ENCODE peak calls at places on chromosome 2, in seven cellular contexts. X is tibial artery, G is upper lobe of right lung, T is cardiac muscle cell, N is psoas muscle, L is GM23248, H is stomach. C is an unnamed sample.

GRCh38 chr2:241496003-241496707 is 12.2 kb downstream of the STK25 start:
- DNase-seq in H (no peak), N (no peak), G (peak; percentile 57), T (no peak), L (no peak), X (peak; percentile 51), C (no peak)

GRCh38 chr2:150020937-150021673 is 433.5 kb upstream of the MMADHC start:
- DNase-seq in G (no peak), N (no peak), L (no peak), T (no peak), H (no peak), X (no peak), C (no peak)

GRCh38 chr2:60385648-60386047 is 167.8 kb downstream of the BCL11A start:
- DNase-seq in N (no peak), G (no peak), L (peak; percentile 43), H (no peak), T (peak; percentile 17), X (no peak), C (no peak)

GRCh38 chr2:222572761-222573174 is 83.1 kb downstream of the FARSB start:
- DNase-seq in L (peak; percentile 44), X (no peak), H (no peak), N (no peak), G (no peak), T (peak; percentile 75), C (no peak)

GRCh38 chr2:5788447-5788846 is 96.3 kb downstream of the SOX11 start:
- DNase-seq in L (no peak), N (no peak), X (no peak), T (no peak), H (no peak), G (no peak), C (no peak)

GRCh38 chr2:174166261-174166660 is 82.1 kb downstream of the OLA1 start:
- DNase-seq in T (no peak), G (no peak), L (no peak), N (no peak), X (no peak), H (no peak), C (no peak)

GRCh38 chr2:232525796-232526195 is at the start of gene CHRND:
- DNase-seq in L (peak; percentile 40), N (peak; percentile 81), H (no peak), T (peak; percentile 30), G (no peak), X (no peak), C (no peak)

GRCh38 chr2:140791802-140792201 is 1339.0 kb downstream of the LRP1B start:
- DNase-seq in X (no peak), G (no peak), L (no peak), T (no peak), N (no peak), H (no peak), C (no peak)

GRCh38 chr2:238886453-238887094 is 38.7 kb downstream of the TWIST2 start:
- DNase-seq in T (no peak), L (peak; percentile 81), H (no peak), G (no peak), X (no peak), N (no peak), C (no peak)

GRCh38 chr2:237171895-237172294 is 86.2 kb downstream of the COPS8 start:
- DNase-seq in H (no peak), X (no peak), T (no peak), G (no peak), N (no peak), L (no peak), C (no peak)

GRCh38 chr2:18976112-18976961 is 382.1 kb downstream of the OSR1 start:
- DNase-seq in L (peak; percentile 90), G (no peak), T (peak; percentile 83), H (no peak), X (no peak), N (no peak), C (peak; percentile 76)

GRCh38 chr2:109448946-109449788 is 164.6 kb downstream of the SEPTIN10 start:
- DNase-seq in H (peak; percentile 63), L (no peak), X (peak; percentile 85), T (peak; percentile 10), G (peak; percentile 77), N (peak; percentile 74), C (no peak)

GRCh38 chr2:203453858-203454451 is 81.1 kb downstream of the RAPH1 start:
- DNase-seq in T (peak; percentile 78), G (no peak), X (no peak), N (no peak), H (no peak), L (peak; percentile 73), C (peak; percentile 71)

GRCh38 chr2:13745324-13745723 is 887.2 kb upstream of the LRATD1 start:
- DNase-seq in X (no peak), H (peak; percentile 53), G (no peak), L (no peak), N (no peak), T (no peak), C (no peak)

GRCh38 chr2:120736202-120736954 is 710 bp downstream of the GLI2 start:
- DNase-seq in H (peak; percentile 25), T (no peak), G (no peak), N (no peak), L (peak; percentile 70), X (peak; percentile 79), C (no peak)

GRCh38 chr2:197264332-197264731 is 46.2 kb downstream of the ANKRD44 start:
- DNase-seq in G (no peak), N (no peak), X (no peak), T (no peak), H (no peak), L (no peak), C (no peak)
- H3K4me1 ChIP-seq in G (peaks cover 34% of the 10 kb centered on the region), N (no peaks in the 10 kb centered on the region), X (peaks cover 38% of the 10 kb centered on the region), T (no peaks in the 10 kb centered on the region), H (no peaks in the 10 kb centered on the region), L (peaks cover 7% of the 10 kb centered on the region), C (peaks cover 31% of the 10 kb centered on the region)

GRCh38 chr2:10632230-10632629 is 57.5 kb downstream of the NOL10 start:
- DNase-seq in N (no peak), L (no peak), T (no peak), X (no peak), H (no peak), G (no peak), C (no peak)

GRCh38 chr2:10635430-10635829 is 54.3 kb downstream of the NOL10 start:
- DNase-seq in T (peak; percentile 31), X (no peak), H (no peak), G (no peak), N (no peak), L (no peak), C (no peak)

GRCh38 chr2:10629819-10630532 is 59.8 kb downstream of the NOL10 start:
- DNase-seq in G (no peak), N (no peak), H (no peak), L (no peak), T (no peak), X (no peak), C (no peak)

GRCh38 chr2:10634495-10634894 is 55.3 kb downstream of the NOL10 start:
- DNase-seq in T (no peak), N (no peak), L (no peak), H (no peak), G (no peak), X (no peak), C (no peak)

GRCh38 chr2:10631405-10631804 is 58.4 kb downstream of the NOL10 start:
- DNase-seq in T (peak; percentile 9), H (no peak), X (no peak), L (no peak), N (no peak), G (no peak), C (no peak)
- H3K36me3 ChIP-seq in T (peaks cover 5% of the 10 kb centered on the region), H (peaks cover 4% of the 10 kb centered on the region), X (peaks cover 26% of the 10 kb centered on the region), L (peaks cover 5% of the 10 kb centered on the region), N (peaks cover 44% of the 10 kb centered on the region), G (peaks cover 24% of the 10 kb centered on the region), C (peaks cover 49% of the 10 kb centered on the region)

GRCh38 chr2:70101174-70101573 is 13.9 kb downstream of the PCBP1 start:
- DNase-seq in G (no peak), H (no peak), N (no peak), X (peak; percentile 10), T (no peak), L (no peak), C (no peak)

GRCh38 chr2:70103531-70104061 is 16.3 kb downstream of the PCBP1 start:
- DNase-seq in N (no peak), T (no peak), X (peak; percentile 15), L (no peak), H (no peak), G (no peak), C (peak; percentile 69)

GRCh38 chr2:70099270-70099669 is 12.0 kb downstream of the PCBP1 start:
- DNase-seq in T (no peak), N (no peak), X (no peak), L (no peak), G (no peak), H (no peak), C (no peak)

DNA sequence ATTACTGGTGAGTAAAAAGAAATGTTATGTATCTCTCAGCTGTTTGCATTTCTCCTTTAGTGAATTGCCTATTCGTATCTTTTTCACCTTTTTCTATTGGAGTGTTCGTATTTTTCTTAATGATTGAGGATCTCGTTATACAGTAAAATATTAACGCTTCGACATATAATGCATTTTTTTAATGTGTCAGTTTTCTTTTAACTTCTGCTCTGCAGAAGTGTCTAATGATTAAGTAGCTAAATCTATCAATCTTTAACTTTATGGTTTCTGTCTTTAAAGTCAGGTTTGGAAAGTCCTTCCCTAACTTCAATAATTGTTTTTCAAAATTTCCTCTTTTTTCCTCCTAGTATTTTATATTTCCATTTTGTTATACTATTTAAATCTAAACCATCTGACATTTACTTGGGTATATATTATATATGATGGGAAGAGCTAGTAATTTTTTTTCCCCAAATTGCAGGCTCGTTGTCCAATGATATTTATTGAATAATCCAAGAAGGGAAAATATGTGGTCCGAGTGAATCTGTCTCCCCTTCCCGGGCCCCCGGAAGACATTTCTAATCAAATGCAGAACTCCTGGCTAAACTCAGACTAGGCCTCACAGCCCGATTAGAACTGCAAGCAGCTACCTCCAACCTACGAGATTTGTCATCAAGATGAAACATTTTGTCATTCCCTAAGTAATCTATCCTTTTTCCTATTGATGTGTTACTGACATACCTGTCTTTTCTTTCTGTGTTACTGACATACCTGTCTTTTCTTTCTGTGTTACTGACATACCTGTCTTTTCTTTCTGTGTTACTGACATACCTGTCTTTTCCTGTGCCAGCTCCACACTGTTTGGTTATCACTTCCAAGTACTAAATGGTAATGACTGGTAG is 17.2 kb downstream of the PCBP1 start:
- DNase-seq in X (peak; percentile 60), G (no peak), H (peak; percentile 32), N (no peak), L (peak; percentile 67), T (peak; percentile 62), C (peak; percentile 83)
- H3K4me3 ChIP-seq in X (no peak overlapping the region), G (peak overlapping the region; percentile 2), H (no peak overlapping the region), N (peak overlapping the region; percentile 55), L (peak overlapping the region; percentile 12), T (peak overlapping the region; percentile 4), C (peak overlapping the region; percentile 61)

GRCh38 chr2:66433695-66433944 is 1.3 kb upstream of the MEIS1 start:
- DNase-seq in T (no peak), H (no peak), L (no peak), G (no peak), X (no peak), N (no peak), C (no peak)

GRCh38 chr2:66432801-66433694 is 1.9 kb upstream of the MEIS1 start:
- DNase-seq in L (peak; percentile 98), T (peak; percentile 98), X (peak; percentile 95), N (peak; percentile 86), G (peak; percentile 80), H (peak; percentile 88), C (no peak)

GRCh38 chr2:66430906-66431619 is 3.9 kb upstream of the MEIS1 start:
- DNase-seq in G (no peak), H (no peak), X (no peak), L (no peak), N (no peak), T (no peak), C (no peak)

GRCh38 chr2:66430195-66430905 is 4.6 kb upstream of the MEIS1 start:
- DNase-seq in X (no peak), N (no peak), L (no peak), T (no peak), G (no peak), H (no peak), C (no peak)

GRCh38 chr2:66431840-66432511 is 2.9 kb upstream of the MEIS1 start:
- DNase-seq in G (no peak), L (no peak), X (peak; percentile 63), T (peak; percentile 17), H (no peak), N (no peak), C (no peak)
- H3K4me1 ChIP-seq in G (peaks cover 4% of the 10 kb centered on the region), L (no peaks in the 10 kb centered on the region), X (peaks cover 6% of the 10 kb centered on the region), T (peaks cover 33% of the 10 kb centered on the region), H (no peaks in the 10 kb centered on the region), N (no peaks in the 10 kb centered on the region), C (peaks cover 21% of the 10 kb centered on the region)